ENCODE peak calls at places on chromosomes 3 and 15, in seven cellular contexts. D is GM20000; C is HS-5; B is EL; A is stimulated activated CD8-positive, alpha-beta memory T cell treated with anti-CD3 and anti-CD28 coated beads, Interleukin-4, amount 100 ng/mL, for 1 hour; I is activated T-helper 1 cell treated with Interleukin-2 at 50 U/mL for 16 hours; P is NCI-H748 treated with DMSO at 0.1 percent for 48 hours. H is an unnamed sample.

GRCh38 chr3:7667774-7668173 is 806.9 kb downstream of the GRM7 start:
- DNase-seq in D (no peak), C (no peak), B (no peak), A (no peak), I (no peak), P (peak), H (no peak)

GRCh38 chr3:14652-15051 is 181.9 kb upstream of the CHL1 start:
- DNase-seq in D (no peak), C (no peak), B (no peak), A (no peak), I (no peak), P (no peak), H (no peak)

GRCh38 chr3:112378989-112379692 is 46.2 kb downstream of the CD200 start:
- DNase-seq in D (no peak), C (peak), B (peak), A (no peak), I (no peak), P (no peak), H (no peak)

GRCh38 chr3:148066787-148067186 is 630.9 kb upstream of the AGTR1 start:
- DNase-seq in D (no peak), C (no peak), B (no peak), A (no peak), I (no peak), P (no peak), H (no peak)

GRCh38 chr3:176935524-176935923 is 261.8 kb downstream of the TBL1XR1 start:
- DNase-seq in D (no peak), C (no peak), B (no peak), A (no peak), I (no peak), P (no peak), H (no peak)

GRCh38 chr15:59052915-59053407 is 52.0 kb upstream of the CCNB2 start:
- DNase-seq in D (no peak), C (no peak), B (no peak), A (no peak), I (no peak), P (no peak), H (no peak)

GRCh38 chr15:94186770-94187331 is 44.5 kb upstream of the MCTP2 start:
- DNase-seq in D (no peak), C (no peak), B (no peak), A (no peak), I (no peak), P (no peak), H (no peak)

GRCh38 chr3:184380627-184381260 is 890 bp downstream of the CHRD start:
- DNase-seq in D (peak), C (no peak), B (no peak), A (no peak), I (no peak), P (no peak), H (no peak)

GRCh38 chr15:50058231-50058630 is 60.8 kb downstream of the ATP8B4 start:
- DNase-seq in D (no peak), C (no peak), B (peak), A (no peak), I (no peak), P (peak), H (peak)

GRCh38 chr15:70863450-70864218 is 9.7 kb upstream of the LARP6 start:
- DNase-seq in D (no peak), C (no peak), B (peak), A (no peak), I (no peak), P (no peak), H (no peak)